ENCODE peak calls at places on chromosomes 13 and 19, in five cellular contexts. One of them, this sample, is unnamed.

GRCh38 chr19:13155472-13156284 is 5.5 kb downstream of the IER2 start:
- DNase-seq in cardiac fibroblast: peak
- DNase-seq in Peyer's patch: peak
- DNase-seq in GM23248: peak
- DNase-seq in mammary epithelial cell: peak
- DNase-seq in this sample: peak

GRCh38 chr19:41969196-41969595 is 10.1 kb upstream of the RABAC1 start:
- DNase-seq in cardiac fibroblast: no peak
- DNase-seq in mammary epithelial cell: no peak
- DNase-seq in GM23248: no peak
- DNase-seq in Peyer's patch: no peak
- DNase-seq in this sample: no peak

GRCh38 chr19:5439452-5439851 is 15.8 kb upstream of the ZNRF4 start:
- DNase-seq in GM23248: no peak
- DNase-seq in Peyer's patch: no peak
- DNase-seq in cardiac fibroblast: no peak
- DNase-seq in mammary epithelial cell: no peak
- DNase-seq in this sample: no peak

GRCh38 chr19:20247016-20247683 is 80.1 kb downstream of the ZNF486 start:
- DNase-seq in cardiac fibroblast: peak
- DNase-seq in mammary epithelial cell: peak
- DNase-seq in GM23248: peak
- DNase-seq in Peyer's patch: no peak
- DNase-seq in this sample: no peak

GRCh38 chr19:43425567-43426392 is 11.1 kb downstream of the TEX101 start:
- DNase-seq in Peyer's patch: no peak
- DNase-seq in GM23248: peak
- DNase-seq in cardiac fibroblast: peak
- DNase-seq in mammary epithelial cell: peak
- DNase-seq in this sample: no peak

GRCh38 chr19:10961073-10961762 is 388 bp downstream of the SMARCA4 start:
- DNase-seq in mammary epithelial cell: no peak
- DNase-seq in cardiac fibroblast: peak
- DNase-seq in GM23248: peak
- DNase-seq in Peyer's patch: no peak
- DNase-seq in this sample: no peak

GRCh38 chr13:97492257-97492656 is 58.3 kb downstream of the RAP2A start:
- DNase-seq in GM23248: no peak
- DNase-seq in mammary epithelial cell: no peak
- DNase-seq in Peyer's patch: no peak
- DNase-seq in cardiac fibroblast: no peak
- DNase-seq in this sample: no peak

GRCh38 chr13:60571571-60571970 is 174.6 kb downstream of the TDRD3 start:
- DNase-seq in GM23248: no peak
- DNase-seq in mammary epithelial cell: no peak
- DNase-seq in Peyer's patch: no peak
- DNase-seq in cardiac fibroblast: no peak
- DNase-seq in this sample: no peak

GRCh38 chr13:73230714-73231113 is 171.9 kb downstream of the KLF5 start:
- DNase-seq in Peyer's patch: no peak
- DNase-seq in cardiac fibroblast: no peak
- DNase-seq in GM23248: no peak
- DNase-seq in mammary epithelial cell: peak
- DNase-seq in this sample: no peak

GRCh38 chr19:6033744-6034264 is 55.9 kb upstream of the RANBP3 start:
- DNase-seq in Peyer's patch: no peak
- DNase-seq in GM23248: no peak
- DNase-seq in mammary epithelial cell: no peak
- DNase-seq in cardiac fibroblast: no peak
- DNase-seq in this sample: no peak

GRCh38 chr19:1261863-1262686 is 7.1 kb upstream of the CIRBP start:
- DNase-seq in Peyer's patch: peak
- DNase-seq in GM23248: peak
- DNase-seq in cardiac fibroblast: peak
- DNase-seq in mammary epithelial cell: no peak
- DNase-seq in this sample: no peak

GRCh38 chr13:113664751-113665581 is 2.1 kb upstream of the GRK1 start:
- DNase-seq in mammary epithelial cell: no peak
- DNase-seq in Peyer's patch: no peak
- DNase-seq in cardiac fibroblast: no peak
- DNase-seq in GM23248: no peak
- DNase-seq in this sample: no peak

GRCh38 chr13:113665582-113666323 is 1.3 kb upstream of the GRK1 start:
- DNase-seq in GM23248: no peak
- DNase-seq in mammary epithelial cell: no peak
- DNase-seq in cardiac fibroblast: no peak
- DNase-seq in Peyer's patch: no peak
- DNase-seq in this sample: no peak

GRCh38 chr13:113667771-113668490 is 912 bp downstream of the GRK1 start:
- DNase-seq in Peyer's patch: no peak
- DNase-seq in mammary epithelial cell: no peak
- DNase-seq in cardiac fibroblast: no peak
- DNase-seq in GM23248: no peak
- DNase-seq in this sample: no peak

GRCh38 chr13:113666951-113667701 is at the start of gene GRK1:
- DNase-seq in mammary epithelial cell: no peak
- DNase-seq in cardiac fibroblast: no peak
- DNase-seq in Peyer's patch: no peak
- DNase-seq in GM23248: no peak
- DNase-seq in this sample: no peak

DNA sequence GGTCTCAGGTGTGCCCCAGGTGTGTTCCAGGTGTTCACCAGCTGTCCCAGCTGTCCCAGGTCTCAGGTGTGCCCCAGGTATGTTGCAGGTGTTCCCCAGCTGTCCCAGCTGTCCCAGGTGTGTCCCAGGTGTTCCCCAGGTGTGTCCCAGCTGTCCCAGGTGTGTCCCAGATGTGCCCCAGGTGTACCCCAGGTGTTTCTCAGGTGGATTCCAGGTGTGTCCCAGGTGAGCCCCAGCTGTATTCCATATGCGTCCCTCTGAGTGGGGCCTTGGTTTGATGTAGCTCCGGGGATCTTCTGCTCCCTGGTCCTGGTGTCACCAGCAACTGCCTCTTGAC is 727 bp upstream of the GRK1 start:
- DNase-seq in GM23248: no peak
- DNase-seq in mammary epithelial cell: no peak
- DNase-seq in cardiac fibroblast: no peak
- DNase-seq in Peyer's patch: no peak
- DNase-seq in this sample: no peak
- H3K4me3 ChIP-seq in GM23248: no peak
- H3K4me3 ChIP-seq in mammary epithelial cell: no peak
- H3K4me3 ChIP-seq in cardiac fibroblast: no peak
- H3K4me3 ChIP-seq in Peyer's patch: no peak
- H3K4me3 ChIP-seq in this sample: no peak

GRCh38 chr19:2462635-2463421 is 6.1 kb upstream of the LMNB2 start:
- DNase-seq in GM23248: peak
- DNase-seq in mammary epithelial cell: peak
- DNase-seq in cardiac fibroblast: peak
- DNase-seq in Peyer's patch: no peak
- DNase-seq in this sample: peak
- H3K4me3 ChIP-seq in GM23248: peak
- H3K4me3 ChIP-seq in mammary epithelial cell: peak
- H3K4me3 ChIP-seq in cardiac fibroblast: peak
- H3K4me3 ChIP-seq in Peyer's patch: peak
- H3K4me3 ChIP-seq in this sample: peak

DNA sequence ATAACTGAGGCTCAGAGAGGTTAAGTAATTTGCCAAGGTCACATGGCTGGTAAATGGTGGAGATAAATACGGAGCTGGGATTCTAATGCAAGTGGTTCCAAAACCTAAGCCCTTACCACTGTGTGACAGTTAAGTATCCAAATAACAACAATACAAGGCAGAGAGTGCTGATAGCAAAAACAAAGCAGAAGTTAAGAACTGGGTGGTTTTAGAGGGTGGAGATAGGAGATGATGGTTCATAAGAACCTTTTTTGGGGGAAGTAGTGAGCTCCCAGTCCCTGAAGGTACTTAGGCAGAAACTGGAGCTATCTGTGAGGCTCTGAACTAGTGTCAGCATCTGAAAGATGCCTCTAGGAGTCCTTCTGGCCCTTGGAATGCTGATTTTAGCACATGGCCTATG is 56.2 kb upstream of the UBE2L5 start:
- DNase-seq in Peyer's patch: no peak
- DNase-seq in GM23248: no peak
- DNase-seq in mammary epithelial cell: no peak
- DNase-seq in cardiac fibroblast: no peak
- DNase-seq in this sample: no peak
- H3K4me3 ChIP-seq in Peyer's patch: no peak
- H3K4me3 ChIP-seq in GM23248: no peak
- H3K4me3 ChIP-seq in mammary epithelial cell: no peak
- H3K4me3 ChIP-seq in cardiac fibroblast: no peak
- H3K4me3 ChIP-seq in this sample: no peak

DNA sequence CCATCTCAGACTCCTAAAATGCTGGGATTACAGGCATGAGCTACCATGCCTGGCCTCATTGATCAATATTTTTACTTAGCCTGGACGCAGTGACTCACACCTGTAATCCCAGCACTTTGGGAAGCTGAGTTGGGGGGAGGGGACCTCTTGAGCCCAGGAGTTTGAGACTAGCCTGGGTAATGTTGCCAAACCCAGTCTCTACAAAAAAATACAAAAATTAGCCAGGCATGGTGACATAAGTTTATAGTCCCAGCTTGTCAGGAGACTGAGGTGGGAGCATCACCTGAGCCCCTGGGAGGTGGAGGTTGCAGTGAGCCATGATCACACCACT is 1.9 kb downstream of the SAE1 start:
- DNase-seq in GM23248: no peak
- DNase-seq in Peyer's patch: no peak
- DNase-seq in mammary epithelial cell: no peak
- DNase-seq in cardiac fibroblast: no peak
- DNase-seq in this sample: no peak
- H3K4me3 ChIP-seq in GM23248: peak
- H3K4me3 ChIP-seq in Peyer's patch: no peak
- H3K4me3 ChIP-seq in mammary epithelial cell: no peak
- H3K4me3 ChIP-seq in cardiac fibroblast: no peak
- H3K4me3 ChIP-seq in this sample: no peak

GRCh38 chr13:46624821-46625220 is 71.9 kb downstream of the LRCH1 start:
- DNase-seq in mammary epithelial cell: no peak
- DNase-seq in cardiac fibroblast: no peak
- DNase-seq in GM23248: no peak
- DNase-seq in Peyer's patch: no peak
- DNase-seq in this sample: no peak
- H3K4me3 ChIP-seq in mammary epithelial cell: no peak
- H3K4me3 ChIP-seq in cardiac fibroblast: no peak
- H3K4me3 ChIP-seq in GM23248: no peak
- H3K4me3 ChIP-seq in Peyer's patch: no peak
- H3K4me3 ChIP-seq in this sample: no peak

DNA sequence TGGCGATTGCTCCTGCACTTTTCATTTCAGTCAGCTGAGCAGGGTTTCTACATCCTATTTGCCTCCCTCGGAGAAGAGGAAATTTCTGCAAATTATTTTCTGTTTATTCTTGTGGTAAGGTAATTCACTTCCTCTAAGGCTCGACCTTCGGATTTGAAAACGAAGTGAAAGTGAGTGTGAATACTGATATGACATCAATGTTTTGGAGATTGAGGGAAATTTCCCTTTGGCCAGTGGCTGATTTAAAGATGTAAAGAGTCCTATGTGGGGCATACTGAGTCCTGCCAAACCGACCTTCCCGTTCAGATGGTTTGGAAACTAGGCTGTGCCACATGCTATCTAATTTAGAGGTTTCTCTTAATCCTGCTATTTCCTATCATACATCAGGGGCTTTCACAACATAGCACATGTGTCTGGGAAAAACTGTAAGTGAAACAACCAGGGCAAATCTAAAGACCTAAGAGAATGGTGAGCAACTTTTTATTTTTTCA is 112.4 kb downstream of the POSTN start:
- DNase-seq in mammary epithelial cell: no peak
- DNase-seq in Peyer's patch: no peak
- DNase-seq in GM23248: no peak
- DNase-seq in cardiac fibroblast: peak
- DNase-seq in this sample: no peak
- H3K4me3 ChIP-seq in mammary epithelial cell: no peak
- H3K4me3 ChIP-seq in Peyer's patch: no peak
- H3K4me3 ChIP-seq in GM23248: no peak
- H3K4me3 ChIP-seq in cardiac fibroblast: no peak
- H3K4me3 ChIP-seq in this sample: no peak

DNA sequence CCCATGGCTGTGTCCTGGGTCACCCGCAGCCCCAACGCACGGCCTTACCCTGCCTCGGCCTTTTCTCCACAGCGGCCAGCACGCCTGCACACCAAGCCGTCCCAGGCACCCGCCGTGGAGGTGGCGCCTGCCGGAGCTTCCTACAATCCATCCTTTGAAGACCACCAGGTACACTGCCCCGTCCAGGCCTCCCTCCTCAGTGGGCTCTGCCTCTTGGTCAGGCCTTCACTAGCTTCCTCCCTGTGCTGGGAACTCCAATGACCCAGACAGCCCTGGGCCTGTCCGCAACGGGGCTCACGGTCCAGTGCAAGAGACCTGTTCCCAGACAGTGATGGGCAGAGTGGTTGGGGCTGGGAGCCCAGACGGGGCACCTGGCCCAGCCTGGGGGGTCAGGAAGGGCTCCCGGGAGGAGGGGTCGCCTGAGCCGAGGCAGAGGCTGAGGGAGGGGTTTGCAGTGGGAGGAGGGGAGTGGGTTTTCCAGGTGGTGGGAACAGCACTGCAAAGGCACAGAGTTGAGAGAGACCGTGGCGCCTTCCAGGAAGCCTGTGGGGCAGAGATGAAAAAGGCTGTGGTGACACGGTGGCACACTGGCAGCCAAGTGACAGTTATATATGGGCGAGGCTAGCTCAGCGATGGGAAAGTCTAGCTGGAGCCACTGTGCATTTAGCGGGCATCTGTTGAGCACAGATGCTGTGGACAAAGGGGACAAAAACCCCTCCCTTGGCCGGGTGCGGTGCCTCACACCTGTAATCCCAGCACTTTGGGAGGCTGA is 7.3 kb downstream of the NOP53 start:
- DNase-seq in mammary epithelial cell: no peak
- DNase-seq in Peyer's patch: no peak
- DNase-seq in GM23248: no peak
- DNase-seq in cardiac fibroblast: no peak
- DNase-seq in this sample: no peak
- H3K4me3 ChIP-seq in mammary epithelial cell: no peak
- H3K4me3 ChIP-seq in Peyer's patch: no peak
- H3K4me3 ChIP-seq in GM23248: no peak
- H3K4me3 ChIP-seq in cardiac fibroblast: no peak
- H3K4me3 ChIP-seq in this sample: no peak

GRCh38 chr19:3687393-3687773 is 12.9 kb downstream of the PIP5K1C start:
- DNase-seq in cardiac fibroblast: no peak
- DNase-seq in mammary epithelial cell: no peak
- DNase-seq in Peyer's patch: no peak
- DNase-seq in GM23248: no peak
- DNase-seq in this sample: no peak

GRCh38 chr19:3691372-3691716 is 8.9 kb downstream of the PIP5K1C start:
- DNase-seq in mammary epithelial cell: no peak
- DNase-seq in cardiac fibroblast: no peak
- DNase-seq in GM23248: no peak
- DNase-seq in Peyer's patch: no peak
- DNase-seq in this sample: no peak

GRCh38 chr19:3690551-3691371 is 9.5 kb downstream of the PIP5K1C start:
- DNase-seq in cardiac fibroblast: no peak
- DNase-seq in GM23248: no peak
- DNase-seq in mammary epithelial cell: no peak
- DNase-seq in Peyer's patch: no peak
- DNase-seq in this sample: no peak

GRCh38 chr19:3684817-3685410 is 15.4 kb downstream of the PIP5K1C start:
- DNase-seq in mammary epithelial cell: no peak
- DNase-seq in cardiac fibroblast: no peak
- DNase-seq in Peyer's patch: no peak
- DNase-seq in GM23248: no peak
- DNase-seq in this sample: no peak

GRCh38 chr19:3687774-3688706 is 12.2 kb downstream of the PIP5K1C start:
- DNase-seq in Peyer's patch: peak
- DNase-seq in cardiac fibroblast: no peak
- DNase-seq in GM23248: no peak
- DNase-seq in mammary epithelial cell: peak
- DNase-seq in this sample: no peak
- H3K4me3 ChIP-seq in Peyer's patch: peak
- H3K4me3 ChIP-seq in cardiac fibroblast: no peak
- H3K4me3 ChIP-seq in GM23248: no peak
- H3K4me3 ChIP-seq in mammary epithelial cell: peak
- H3K4me3 ChIP-seq in this sample: no peak

GRCh38 chr19:38266981-38267597 is 2.7 kb downstream of the SPINT2 start:
- DNase-seq in GM23248: peak
- DNase-seq in mammary epithelial cell: peak
- DNase-seq in Peyer's patch: no peak
- DNase-seq in cardiac fibroblast: peak
- DNase-seq in this sample: no peak
- H3K4me3 ChIP-seq in GM23248: no peak
- H3K4me3 ChIP-seq in mammary epithelial cell: peak
- H3K4me3 ChIP-seq in Peyer's patch: no peak
- H3K4me3 ChIP-seq in cardiac fibroblast: no peak
- H3K4me3 ChIP-seq in this sample: no peak

This sample was measured in skeletal muscle cell.